ENCODE peak calls at places on chromosomes 3 and 15, in ten cellular contexts. U is kidney, V is H1, I is tibial artery, F is uterus, S is PC-9, J is thoracic aorta, N is spleen, D is coronary artery, Q is fibroblast of the aortic adventitia. W is an unnamed sample.

GRCh38 chr15:91469627-91470567 is 369.8 kb downstream of the SV2B start:
- DNase-seq in D (no peak), U (no peak), S (no peak), F (no peak), Q (no peak), N (peak; percentile 81), V (no peak), I (no peak), J (no peak), W (no peak)

GRCh38 chr15:81575436-81576123 is 201.6 kb upstream of the TMC3 start:
- DNase-seq in N (no peak), U (no peak), D (no peak), V (no peak), I (no peak), F (no peak), Q (no peak), S (no peak), J (no peak), W (no peak)

GRCh38 chr3:178058629-178059028 is 477.6 kb upstream of the KCNMB2 start:
- DNase-seq in F (no peak), D (no peak), N (no peak), V (no peak), U (no peak), I (no peak), J (no peak), S (no peak), Q (no peak), W (no peak)

GRCh38 chr3:33881181-33882064 is 83.0 kb downstream of the PDCD6IP start:
- DNase-seq in N (no peak), Q (no peak), I (no peak), F (no peak), S (no peak), U (no peak), D (no peak), J (no peak), V (no peak), W (no peak)

GRCh38 chr3:22117091-22117490 is 366.1 kb upstream of the ZNF385D start:
- DNase-seq in N (no peak), V (no peak), I (no peak), F (no peak), D (no peak), Q (peak; percentile 4), U (no peak), S (no peak), J (no peak), W (no peak)

GRCh38 chr3:196499061-196499460 is 4.5 kb downstream of the RNF168 start:
- DNase-seq in I (no peak), S (peak; percentile 82), F (no peak), Q (peak; percentile 38), N (no peak), D (no peak), V (no peak), U (no peak), J (no peak), W (peak; percentile 46)

GRCh38 chr3:184874709-184875644 is 63.0 kb downstream of the VPS8 start:
- DNase-seq in N (no peak), D (no peak), U (no peak), J (no peak), S (no peak), I (no peak), V (no peak), Q (peak; percentile 41), F (no peak), W (peak; percentile 35)

GRCh38 chr15:31457161-31457560 is 130.5 kb downstream of the KLF13 start:
- DNase-seq in Q (peak; percentile 38), J (no peak), N (peak; percentile 33), S (no peak), V (no peak), F (peak; percentile 22), U (no peak), I (no peak), D (peak; percentile 49), W (no peak)

GRCh38 chr3:194950906-194951628 is 265.4 kb downstream of the FAM43A start:
- DNase-seq in F (no peak), I (no peak), S (no peak), D (no peak), V (no peak), N (no peak), J (no peak), U (no peak), Q (no peak), W (no peak)

GRCh38 chr3:42500091-42500490 is 2.4 kb upstream of the VIPR1 start:
- DNase-seq in J (no peak), S (no peak), V (peak; percentile 27), N (peak; percentile 59), I (peak; percentile 37), Q (no peak), U (no peak), F (peak; percentile 2), D (peak; percentile 57), W (no peak)

GRCh38 chr3:177041021-177041729 is 156.1 kb downstream of the TBL1XR1 start:
- DNase-seq in U (no peak), I (peak; percentile 68), D (peak; percentile 71), N (no peak), S (no peak), J (no peak), F (peak; percentile 44), Q (peak; percentile 71), V (no peak), W (peak; percentile 29)

GRCh38 chr3:62727576-62727975 is 147.6 kb downstream of the CADPS start:
- DNase-seq in F (no peak), N (no peak), V (no peak), S (no peak), I (no peak), J (no peak), D (no peak), U (no peak), Q (peak; percentile 18), W (no peak)

GRCh38 chr15:88940110-88940675 is 27.0 kb upstream of the MFGE8 start:
- DNase-seq in F (no peak), N (no peak), V (peak; percentile 24), D (no peak), I (no peak), Q (no peak), S (no peak), J (no peak), U (no peak), W (peak; percentile 80)

GRCh38 chr3:38552364-38552763 is 56.2 kb downstream of the EXOG start:
- DNase-seq in V (no peak), D (no peak), I (no peak), Q (no peak), F (no peak), U (no peak), J (no peak), S (no peak), N (no peak), W (no peak)

GRCh38 chr3:184808021-184808420 is 3.9 kb upstream of the VPS8 start:
- DNase-seq in S (no peak), Q (no peak), F (no peak), I (no peak), D (no peak), U (no peak), N (no peak), V (peak; percentile 67), J (no peak), W (no peak)

GRCh38 chr3:52317601-52318000 is 1.5 kb downstream of the DNAH1 start:
- DNase-seq in D (no peak), S (no peak), Q (no peak), F (peak; percentile 57), J (no peak), I (no peak), N (peak; percentile 92), U (peak; percentile 86), V (peak; percentile 92), W (peak; percentile 32)

GRCh38 chr3:84555629-84556028 is 403.2 kb upstream of the CADM2 start:
- DNase-seq in V (no peak), S (no peak), U (no peak), Q (no peak), N (no peak), D (no peak), I (no peak), J (no peak), F (no peak), W (no peak)
- H3K4me3 ChIP-seq in V (no peak overlapping the region), S (no peak overlapping the region), U (no peak overlapping the region), Q (no peak overlapping the region), N (no peak overlapping the region), D (no peak overlapping the region), I (no peak overlapping the region), J (no peak overlapping the region), F (no peak overlapping the region), W (no peak overlapping the region)

GRCh38 chr3:40930131-40930538 is 269.2 kb upstream of the CTNNB1 start:
- DNase-seq in J (no peak), N (no peak), S (no peak), V (no peak), F (no peak), D (no peak), Q (no peak), U (no peak), I (no peak), W (peak; percentile 39)
- TF ChIP-seq CTCF in J (no peak), N (no peak), S (no peak), V (peak; percentile 12), F (no peak), D (no peak), Q (no peak), U (no peak), I (no peak), W (peak; percentile 22)

DNA sequence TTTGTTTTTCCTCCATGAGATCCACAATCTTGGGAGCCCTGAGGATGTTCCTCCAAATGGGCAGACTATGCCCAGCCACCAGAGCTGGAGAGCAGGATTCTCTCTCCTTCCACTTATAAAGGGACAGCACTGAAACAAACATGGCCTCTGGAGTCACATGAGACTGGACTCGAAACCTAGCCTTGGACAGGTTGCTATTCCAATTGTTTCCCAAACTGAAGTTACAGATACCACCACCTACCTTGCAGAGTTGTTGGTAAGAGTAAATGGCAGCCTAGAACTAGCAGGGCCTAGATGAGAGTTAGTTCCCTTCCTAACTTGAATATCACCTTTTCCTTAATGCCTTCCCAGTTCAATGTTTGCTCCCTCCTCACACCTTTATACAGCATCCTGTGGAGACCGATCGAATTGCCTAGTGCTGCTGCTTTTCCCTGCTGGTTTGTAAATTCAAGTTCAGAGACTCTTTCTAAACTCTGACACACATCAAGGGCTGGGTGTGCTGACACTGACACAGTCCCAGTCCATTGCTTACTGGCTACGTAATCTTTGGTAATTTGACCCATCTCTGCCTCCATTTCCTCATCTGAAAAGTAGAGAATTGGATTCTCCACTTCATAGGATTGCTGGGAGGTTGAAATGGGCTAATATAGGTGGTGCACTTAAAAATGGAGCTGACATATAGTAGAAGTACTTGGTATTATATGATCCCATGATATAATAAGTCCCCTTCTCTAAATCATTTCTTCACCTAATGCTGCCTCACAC is 2.6 kb downstream of the IMP3 start:
- DNase-seq in V (no peak), F (no peak), I (no peak), N (peak; percentile 11), U (no peak), Q (no peak), D (no peak), S (no peak), J (no peak), W (no peak)
- H3K4me3 ChIP-seq in V (peak overlapping the region; percentile 23), F (no peak overlapping the region), I (peak overlapping the region; percentile 94), N (no peak overlapping the region), U (no peak overlapping the region), Q (peak overlapping the region; percentile 99), D (peak overlapping the region; percentile 97), S (peak overlapping the region; percentile 88), J (peak overlapping the region; percentile 93), W (peak overlapping the region; percentile 73)

DNA sequence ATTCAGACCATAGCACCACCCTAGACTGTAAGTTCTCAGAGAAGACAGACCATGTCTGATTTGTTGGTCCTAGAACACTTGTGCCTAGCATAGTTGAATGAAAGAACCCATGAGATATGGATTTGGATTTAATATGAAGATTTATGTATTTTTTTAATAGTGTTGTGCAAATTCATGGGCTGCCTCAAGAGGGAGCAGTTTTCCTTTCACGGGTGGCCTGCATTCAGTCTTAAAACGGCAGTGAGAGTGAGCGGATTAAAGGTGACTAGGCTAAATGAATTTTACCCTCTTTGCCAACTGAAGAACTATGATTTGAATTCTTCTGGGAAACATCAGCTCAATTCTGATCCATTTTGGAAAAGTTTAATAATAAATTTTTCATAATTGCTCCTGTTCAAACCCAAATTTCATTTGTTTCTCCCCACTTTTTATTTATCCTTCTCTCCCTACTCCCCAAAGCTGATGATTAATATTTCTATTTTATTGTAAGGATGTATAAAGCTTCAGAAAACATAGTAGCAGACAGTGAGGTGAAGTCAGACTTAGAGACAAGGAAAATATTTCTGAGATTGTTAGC is 67.3 kb downstream of the MORC1 start:
- DNase-seq in F (no peak), V (no peak), U (no peak), N (no peak), Q (peak; percentile 3), S (no peak), D (no peak), J (no peak), I (no peak), W (peak; percentile 5)
- TF ChIP-seq CTCF in F (no peak), V (peak; percentile 45), U (peak; percentile 47), N (no peak), Q (peak; percentile 37), S (peak; percentile 90), D (no peak), J (no peak), I (no peak), W (peak; percentile 45)